ENCODE peak calls at places on chromosomes 12 and 14, in six cellular contexts. R is uterus, Z is astrocyte of the cerebellum, O is GM23338, E is IMR-90, T is upper lobe of right lung. A is an unnamed sample.

GRCh38 chr12:40692617-40693502 is 621 bp downstream of the CNTN1 start:
- DNase-seq in T (peak; percentile 75), E (no peak), O (peak; percentile 65), Z (no peak), R (peak; percentile 18), A (no peak)

GRCh38 chr14:102605026-102605425 is 12.6 kb downstream of the RCOR1 start:
- DNase-seq in E (no peak), T (no peak), O (no peak), Z (no peak), R (no peak), A (no peak)

GRCh38 chr12:31728289-31728916 is 418 bp downstream of the AMN1 start:
- DNase-seq in Z (no peak), O (peak; percentile 42), R (no peak), T (no peak), E (no peak), A (no peak)

GRCh38 chr12:6276936-6277615 is 33.4 kb upstream of the PLEKHG6 start:
- DNase-seq in O (peak; percentile 58), E (no peak), R (no peak), Z (no peak), T (no peak), A (no peak)

GRCh38 chr12:3333583-3333982 is 157.4 kb upstream of the PRMT8 start:
- DNase-seq in T (no peak), R (no peak), Z (no peak), O (peak; percentile 95), E (no peak), A (no peak)

GRCh38 chr12:87323369-87323768 is 705.8 kb downstream of the C12orf50 start:
- DNase-seq in R (no peak), O (no peak), E (peak; percentile 94), T (no peak), Z (peak; percentile 71), A (peak; percentile 56)

GRCh38 chr14:24924544-24924943 is 125.4 kb downstream of the STXBP6 start:
- DNase-seq in E (no peak), O (no peak), R (no peak), T (no peak), Z (no peak), A (no peak)

GRCh38 chr12:65825573-65826512 is 1.6 kb downstream of the HMGA2 start:
- DNase-seq in R (peak; percentile 18), Z (no peak), E (peak; percentile 41), T (peak; percentile 65), O (peak; percentile 82), A (no peak)

GRCh38 chr14:72796935-72797334 is 97.0 kb downstream of the DPF3 start:
- DNase-seq in E (no peak), Z (no peak), T (no peak), R (no peak), O (peak; percentile 79), A (no peak)

GRCh38 chr12:105978686-105979085 is 160.1 kb downstream of the NUAK1 start:
- DNase-seq in T (no peak), R (no peak), E (no peak), Z (no peak), O (no peak), A (no peak)

GRCh38 chr12:68359669-68360068 is 27.5 kb upstream of the MDM1 start:
- DNase-seq in Z (no peak), R (no peak), O (no peak), T (no peak), E (no peak), A (no peak)

GRCh38 chr12:42786400-42786799 is 196.9 kb upstream of the PRICKLE1 start:
- DNase-seq in E (peak; percentile 41), Z (no peak), O (no peak), R (no peak), T (no peak), A (no peak)

GRCh38 chr12:124837958-124838803 is 25.5 kb downstream of the SCARB1 start:
- DNase-seq in O (no peak), T (no peak), R (peak; percentile 78), Z (peak; percentile 97), E (peak; percentile 98), A (peak; percentile 70)

GRCh38 chr14:68709007-68709406 is 83.9 kb downstream of the ZFP36L1 start:
- DNase-seq in R (no peak), T (no peak), O (no peak), E (no peak), Z (no peak), A (no peak)

GRCh38 chr12:3225796-3226180 is 148.6 kb downstream of the TSPAN9 start:
- DNase-seq in Z (no peak), T (no peak), R (no peak), O (no peak), E (peak; percentile 67), A (no peak)

GRCh38 chr12:81450920-81451739 is 308.0 kb downstream of the PPFIA2 start:
- DNase-seq in O (peak; percentile 95), T (no peak), E (peak; percentile 54), R (no peak), Z (peak; percentile 67), A (peak; percentile 14)

GRCh38 chr14:59377485-59377884 is 87.7 kb downstream of the GPR135 start:
- DNase-seq in R (peak; percentile 69), O (no peak), Z (no peak), T (no peak), E (no peak), A (no peak)

GRCh38 chr12:57169046-57169795 is 21.8 kb upstream of the LRP1-AS start:
- DNase-seq in T (no peak), O (no peak), Z (no peak), R (no peak), E (no peak), A (no peak)

GRCh38 chr12:102543494-102543893 is 63.1 kb upstream of the IGF1 start:
- DNase-seq in E (peak; percentile 28), Z (no peak), R (no peak), T (no peak), O (peak; percentile 23), A (no peak)

GRCh38 chr14:68771631-68772030 is 21.2 kb downstream of the ZFP36L1 start:
- DNase-seq in R (no peak), O (no peak), Z (no peak), E (no peak), T (peak; percentile 44), A (no peak)

GRCh38 chr12:121652767-121653497 is 16.5 kb downstream of the MORN3 start:
- DNase-seq in T (no peak), E (no peak), Z (no peak), O (peak; percentile 35), R (no peak), A (no peak)
- TF ChIP-seq CTCF in T (no peak), E (no peak), Z (no peak), O (peak; percentile 48), R (no peak), A (no peak)

DNA sequence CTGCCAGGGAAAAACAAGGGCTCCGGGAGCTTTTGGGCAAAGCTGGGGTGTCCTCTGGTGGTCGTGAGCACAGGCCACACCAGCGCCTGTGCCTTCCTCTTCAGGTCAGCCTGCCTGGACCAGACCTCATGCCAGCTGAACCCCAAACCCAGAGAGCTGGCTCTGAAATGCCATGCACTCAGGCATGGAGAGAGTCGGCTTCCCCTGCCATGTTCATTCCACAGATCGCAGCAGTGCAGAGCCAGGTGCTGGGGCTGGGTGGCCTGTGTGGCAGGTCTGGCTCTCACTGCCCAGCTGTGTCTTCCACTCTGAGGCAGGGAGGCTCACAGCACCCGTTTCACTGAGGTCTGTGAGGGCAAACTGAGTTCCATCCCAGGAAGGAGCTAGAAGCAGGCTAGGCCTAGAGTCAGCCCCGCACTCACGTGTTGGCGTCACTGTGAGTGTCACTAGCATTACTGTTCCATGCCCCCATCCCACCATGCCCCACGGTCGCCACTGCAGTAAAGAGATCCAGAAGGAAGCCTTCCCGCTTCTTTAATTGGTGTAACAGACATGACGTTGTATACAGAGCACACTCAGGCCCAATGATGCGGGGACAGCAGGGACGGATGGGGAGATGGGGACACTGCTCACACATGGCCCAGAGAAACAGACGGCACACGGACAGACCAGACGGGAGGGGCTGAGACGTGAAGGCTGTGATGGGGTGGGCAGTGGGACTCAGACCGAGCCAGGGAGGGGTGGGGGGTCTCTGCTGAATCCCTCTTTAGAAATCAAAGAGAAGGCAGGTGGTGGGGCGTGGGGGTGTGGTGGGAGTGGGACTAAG is 2.7 kb downstream of the ARL6IP4 start:
- DNase-seq in E (no peak), Z (no peak), R (no peak), T (no peak), O (no peak), A (no peak)
- H3K4me3 ChIP-seq in E (no peak overlapping the region), Z (no peak overlapping the region), R (no peak overlapping the region), T (no peak overlapping the region), O (no peak overlapping the region), A (peak overlapping the region; percentile 8)

DNA sequence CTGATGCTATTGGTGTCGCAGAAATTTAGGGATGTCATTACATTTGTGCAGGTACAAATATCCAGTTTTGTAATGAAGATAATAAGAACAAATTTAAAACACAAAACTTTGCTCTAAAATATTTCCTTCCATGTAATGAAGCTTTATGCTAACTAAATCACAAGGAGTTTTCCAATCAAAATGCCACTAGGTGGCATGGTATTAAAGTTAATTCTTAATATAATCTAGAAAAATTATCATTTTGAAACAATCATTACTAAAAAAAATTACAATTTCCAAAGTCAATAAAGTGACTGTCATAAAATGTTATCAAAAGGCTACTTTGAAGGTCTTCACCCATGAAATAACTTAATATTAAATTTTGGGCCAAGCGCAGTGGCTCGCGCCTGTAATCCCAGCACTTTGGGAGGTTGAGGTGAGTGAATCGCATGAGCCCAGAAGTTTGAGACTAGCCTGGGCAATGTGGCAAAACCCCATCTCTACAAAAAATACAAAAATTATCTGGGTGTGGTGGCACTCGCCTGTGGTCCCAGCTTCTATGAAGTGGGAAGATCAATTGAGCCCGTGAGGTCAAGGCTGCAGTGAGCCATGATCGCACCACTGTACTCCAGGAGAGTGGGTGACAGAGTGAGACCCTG is 77.4 kb downstream of the KIF21A start:
- DNase-seq in Z (no peak), T (no peak), O (no peak), R (no peak), E (no peak), A (no peak)
- TF ChIP-seq CTCF in Z (no peak), T (no peak), O (no peak), R (no peak), E (no peak), A (no peak)

GRCh38 chr14:51860164-51860835 is at the start of gene GNG2:
- DNase-seq in T (peak; percentile 85), O (peak; percentile 82), Z (no peak), E (peak; percentile 75), R (peak; percentile 70), A (no peak)
- H3K4me3 ChIP-seq in T (peak within 1 kb of the TSS; percentile 57), O (peak within 1 kb of the TSS; percentile 64), Z (peak within 1 kb of the TSS; percentile 64), E (peak within 1 kb of the TSS; percentile 63), R (peak within 1 kb of the TSS; percentile 25), A (peak within 1 kb of the TSS; percentile 60)

A was measured in AG04449.